ENCODE peak calls at places on chromosomes 5 and 9, in four cellular contexts. One of them, this sample, is unnamed.

GRCh38 chr5:134582941-134583340 is 49.7 kb downstream of the SAR1B start:
- DNase-seq in HFF-Myc: no peak
- DNase-seq in mammary epithelial cell: no peak
- DNase-seq in lower lobe of right lung: no peak
- DNase-seq in this sample: peak; percentile 47

GRCh38 chr5:142015781-142016533 is 3.1 kb upstream of the GNPDA1 start:
- DNase-seq in mammary epithelial cell: peak; percentile 66
- DNase-seq in HFF-Myc: no peak
- DNase-seq in lower lobe of right lung: no peak
- DNase-seq in this sample: no peak

GRCh38 chr9:7286101-7286500 is 513.5 kb downstream of the DMAC1 start:
- DNase-seq in lower lobe of right lung: no peak
- DNase-seq in HFF-Myc: no peak
- DNase-seq in mammary epithelial cell: no peak
- DNase-seq in this sample: no peak

GRCh38 chr5:128085413-128085812 is 1.8 kb downstream of the SLC12A2 start:
- DNase-seq in HFF-Myc: no peak
- DNase-seq in mammary epithelial cell: no peak
- DNase-seq in lower lobe of right lung: no peak
- DNase-seq in this sample: no peak

GRCh38 chr5:45113726-45114125 is 305.0 kb downstream of the MRPS30 start:
- DNase-seq in HFF-Myc: no peak
- DNase-seq in mammary epithelial cell: no peak
- DNase-seq in lower lobe of right lung: no peak
- DNase-seq in this sample: no peak

GRCh38 chr5:14946813-14947640 is 75.4 kb upstream of the ANKH start:
- DNase-seq in lower lobe of right lung: no peak
- DNase-seq in HFF-Myc: no peak
- DNase-seq in mammary epithelial cell: peak; percentile 40
- DNase-seq in this sample: no peak

GRCh38 chr9:26129216-26129615 is 451.0 kb upstream of the TUSC1 start:
- DNase-seq in mammary epithelial cell: no peak
- DNase-seq in lower lobe of right lung: no peak
- DNase-seq in HFF-Myc: no peak
- DNase-seq in this sample: no peak

GRCh38 chr9:87655731-87656130 is 70.2 kb upstream of the CTSL start:
- DNase-seq in HFF-Myc: no peak
- DNase-seq in lower lobe of right lung: no peak
- DNase-seq in mammary epithelial cell: no peak
- DNase-seq in this sample: no peak

GRCh38 chr9:116355153-116355827 is 201.7 kb downstream of the PAPPA start:
- DNase-seq in mammary epithelial cell: peak; percentile 11
- DNase-seq in lower lobe of right lung: no peak
- DNase-seq in HFF-Myc: no peak
- DNase-seq in this sample: no peak

GRCh38 chr5:43073597-43074546 is 33.8 kb upstream of the ANXA2R start:
- DNase-seq in HFF-Myc: no peak
- DNase-seq in lower lobe of right lung: no peak
- DNase-seq in mammary epithelial cell: peak; percentile 21
- DNase-seq in this sample: no peak

GRCh38 chr9:120532475-120532874 is 47.5 kb downstream of the CDK5RAP2 start:
- DNase-seq in lower lobe of right lung: peak; percentile 60
- DNase-seq in mammary epithelial cell: peak; percentile 89
- DNase-seq in HFF-Myc: peak; percentile 14
- DNase-seq in this sample: no peak

GRCh38 chr5:166726406-166726805 is 1565.0 kb upstream of the WWC1 start:
- DNase-seq in mammary epithelial cell: no peak
- DNase-seq in HFF-Myc: no peak
- DNase-seq in lower lobe of right lung: no peak
- DNase-seq in this sample: no peak

GRCh38 chr5:72161951-72162350 is 54.7 kb downstream of the MAP1B start:
- DNase-seq in HFF-Myc: no peak
- DNase-seq in mammary epithelial cell: no peak
- DNase-seq in lower lobe of right lung: no peak
- DNase-seq in this sample: no peak

GRCh38 chr5:115509547-115509946 is 35.0 kb downstream of the FEM1C start:
- DNase-seq in HFF-Myc: no peak
- DNase-seq in mammary epithelial cell: no peak
- DNase-seq in lower lobe of right lung: no peak
- DNase-seq in this sample: no peak

GRCh38 chr9:7097040-7097715 is 339.4 kb downstream of the KDM4C start:
- DNase-seq in mammary epithelial cell: peak; percentile 8
- DNase-seq in HFF-Myc: no peak
- DNase-seq in lower lobe of right lung: no peak
- DNase-seq in this sample: no peak

GRCh38 chr9:113425072-113425471 is 14.5 kb downstream of the C9orf43 start:
- DNase-seq in lower lobe of right lung: no peak
- DNase-seq in HFF-Myc: no peak
- DNase-seq in mammary epithelial cell: no peak
- DNase-seq in this sample: no peak

GRCh38 chr9:124191691-124192208 is 66.0 kb upstream of the NEK6 start:
- DNase-seq in HFF-Myc: no peak
- DNase-seq in lower lobe of right lung: no peak
- DNase-seq in mammary epithelial cell: no peak
- DNase-seq in this sample: no peak

GRCh38 chr5:66306105-66306843 is 162.2 kb downstream of the SREK1 start:
- DNase-seq in mammary epithelial cell: peak; percentile 58
- DNase-seq in HFF-Myc: peak; percentile 33
- DNase-seq in lower lobe of right lung: no peak
- DNase-seq in this sample: no peak

GRCh38 chr5:157463621-157464407 is 3.8 kb downstream of the NIPAL4 start:
- DNase-seq in HFF-Myc: peak; percentile 11
- DNase-seq in lower lobe of right lung: no peak
- DNase-seq in mammary epithelial cell: peak; percentile 67
- DNase-seq in this sample: no peak

GRCh38 chr9:81083821-81084512 is 605.4 kb downstream of the TLE1 start:
- DNase-seq in HFF-Myc: no peak
- DNase-seq in lower lobe of right lung: no peak
- DNase-seq in mammary epithelial cell: peak; percentile 52
- DNase-seq in this sample: no peak

GRCh38 chr9:104177676-104178075 is 83.6 kb downstream of the SMC2 start:
- DNase-seq in HFF-Myc: no peak
- DNase-seq in mammary epithelial cell: no peak
- DNase-seq in lower lobe of right lung: no peak
- DNase-seq in this sample: no peak

GRCh38 chr5:154625031-154625430 is 130.1 kb upstream of the LARP1 start:
- DNase-seq in lower lobe of right lung: no peak
- DNase-seq in mammary epithelial cell: no peak
- DNase-seq in HFF-Myc: no peak
- DNase-seq in this sample: no peak

GRCh38 chr5:14706615-14707021 is 42.1 kb downstream of the OTULIN start:
- DNase-seq in lower lobe of right lung: no peak
- DNase-seq in mammary epithelial cell: peak; percentile 44
- DNase-seq in HFF-Myc: peak; percentile 36
- DNase-seq in this sample: no peak

GRCh38 chr5:203246-203645 is 12.0 kb downstream of the LRRC14B start:
- DNase-seq in HFF-Myc: no peak
- DNase-seq in lower lobe of right lung: no peak
- DNase-seq in mammary epithelial cell: no peak
- DNase-seq in this sample: no peak

GRCh38 chr9:122263699-122264349 is 816 bp downstream of the RBM18 start:
- DNase-seq in mammary epithelial cell: peak; percentile 6
- DNase-seq in HFF-Myc: no peak
- DNase-seq in lower lobe of right lung: no peak
- DNase-seq in this sample: no peak

GRCh38 chr9:36839131-36839885 is 194.8 kb downstream of the PAX5 start:
- DNase-seq in mammary epithelial cell: no peak
- DNase-seq in HFF-Myc: no peak
- DNase-seq in lower lobe of right lung: no peak
- DNase-seq in this sample: no peak

GRCh38 chr5:113204525-113205161 is 228.0 kb downstream of the DCP2 start:
- DNase-seq in lower lobe of right lung: no peak
- DNase-seq in mammary epithelial cell: peak; percentile 81
- DNase-seq in HFF-Myc: no peak
- DNase-seq in this sample: no peak

GRCh38 chr9:95494022-95494415 is 22.8 kb downstream of the PTCH1 start:
- DNase-seq in HFF-Myc: no peak
- DNase-seq in mammary epithelial cell: no peak
- DNase-seq in lower lobe of right lung: no peak
- DNase-seq in this sample: no peak

GRCh38 chr5:180364306-180364856 is 11.2 kb upstream of the GFPT2 start:
- DNase-seq in lower lobe of right lung: no peak
- DNase-seq in mammary epithelial cell: no peak
- DNase-seq in HFF-Myc: no peak
- DNase-seq in this sample: no peak

GRCh38 chr9:133842174-133842573 is 104.0 kb upstream of the SARDH start:
- DNase-seq in HFF-Myc: no peak
- DNase-seq in lower lobe of right lung: no peak
- DNase-seq in mammary epithelial cell: no peak
- DNase-seq in this sample: no peak

GRCh38 chr9:20040991-20041606 is 252.3 kb upstream of the SLC24A2 start:
- DNase-seq in lower lobe of right lung: no peak
- DNase-seq in mammary epithelial cell: no peak
- DNase-seq in HFF-Myc: no peak
- DNase-seq in this sample: no peak

GRCh38 chr5:112554089-112554977 is 135.3 kb upstream of the EPB41L4A start:
- DNase-seq in mammary epithelial cell: no peak
- DNase-seq in HFF-Myc: no peak
- DNase-seq in lower lobe of right lung: no peak
- DNase-seq in this sample: no peak

GRCh38 chr5:53792338-53792737 is 231.9 kb downstream of the NDUFS4 start:
- DNase-seq in lower lobe of right lung: no peak
- DNase-seq in mammary epithelial cell: no peak
- DNase-seq in HFF-Myc: no peak
- DNase-seq in this sample: no peak

GRCh38 chr5:139686919-139687421 is 38.8 kb downstream of the CXXC5 start:
- DNase-seq in lower lobe of right lung: no peak
- DNase-seq in HFF-Myc: no peak
- DNase-seq in mammary epithelial cell: no peak
- DNase-seq in this sample: no peak

GRCh38 chr5:16862777-16863176 is 73.3 kb downstream of the MYO10 start:
- DNase-seq in lower lobe of right lung: no peak
- DNase-seq in HFF-Myc: no peak
- DNase-seq in mammary epithelial cell: no peak
- DNase-seq in this sample: no peak

GRCh38 chr5:138469540-138470321 is 4.5 kb downstream of the EGR1 start:
- DNase-seq in mammary epithelial cell: peak; percentile 53
- DNase-seq in HFF-Myc: no peak
- DNase-seq in lower lobe of right lung: peak; percentile 46
- DNase-seq in this sample: peak; percentile 56

GRCh38 chr5:100787648-100788047 is 115.4 kb downstream of the ST8SIA4 start:
- DNase-seq in HFF-Myc: no peak
- DNase-seq in lower lobe of right lung: no peak
- DNase-seq in mammary epithelial cell: no peak
- DNase-seq in this sample: no peak

GRCh38 chr5:134887593-134888159 is 13.5 kb downstream of the TXNDC15 start:
- DNase-seq in mammary epithelial cell: no peak
- DNase-seq in lower lobe of right lung: no peak
- DNase-seq in HFF-Myc: no peak
- DNase-seq in this sample: no peak

GRCh38 chr9:130824616-130825015 is 10.4 kb upstream of the ABL1 start:
- DNase-seq in HFF-Myc: no peak
- DNase-seq in mammary epithelial cell: no peak
- DNase-seq in lower lobe of right lung: no peak
- DNase-seq in this sample: no peak

GRCh38 chr5:120546922-120547321 is 82.8 kb downstream of the PRR16 start:
- DNase-seq in lower lobe of right lung: no peak
- DNase-seq in HFF-Myc: no peak
- DNase-seq in mammary epithelial cell: no peak
- DNase-seq in this sample: no peak

DNA sequence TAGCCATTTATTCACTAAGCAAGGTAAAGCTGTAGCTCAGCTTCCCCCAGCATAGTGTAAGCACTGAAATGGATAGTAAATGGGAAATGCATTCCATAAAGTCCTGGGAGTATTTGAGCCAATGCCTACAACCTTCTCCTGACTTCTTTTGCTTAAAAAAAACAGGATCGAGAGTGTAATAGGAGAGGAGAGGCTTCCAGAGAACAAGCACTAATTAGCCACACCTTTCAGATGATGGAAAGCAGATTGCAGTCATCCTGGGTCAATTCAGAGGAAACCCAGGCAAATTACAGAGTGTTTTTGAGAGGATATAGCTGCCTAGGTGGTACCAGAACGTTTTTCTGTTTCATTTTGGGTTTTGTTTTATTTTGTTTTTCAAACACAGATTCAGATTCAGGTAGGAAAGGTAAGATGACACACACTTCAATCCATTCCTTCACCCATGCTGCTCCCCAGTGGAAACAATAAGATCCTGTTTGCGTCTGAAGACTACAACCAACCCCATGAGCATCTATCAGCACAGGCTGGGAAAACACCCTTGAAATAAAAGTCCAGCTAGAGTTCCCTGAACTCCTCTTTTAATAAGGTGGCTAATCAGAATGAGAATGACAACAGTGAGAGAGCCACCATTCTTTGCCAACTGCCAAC is 95.6 kb downstream of the RFK start:
- DNase-seq in lower lobe of right lung: no peak
- DNase-seq in HFF-Myc: no peak
- DNase-seq in mammary epithelial cell: peak; percentile 40
- DNase-seq in this sample: no peak
- TF ChIP-seq CTCF in lower lobe of right lung: no peak
- TF ChIP-seq CTCF in HFF-Myc: no peak
- TF ChIP-seq CTCF in mammary epithelial cell: no peak
- TF ChIP-seq CTCF in this sample: peak; percentile 55

GRCh38 chr9:14498824-14499223 is 184.9 kb upstream of the NFIB start:
- DNase-seq in mammary epithelial cell: no peak
- DNase-seq in lower lobe of right lung: no peak
- DNase-seq in HFF-Myc: no peak
- DNase-seq in this sample: no peak
- TF ChIP-seq CTCF in mammary epithelial cell: no peak
- TF ChIP-seq CTCF in lower lobe of right lung: no peak
- TF ChIP-seq CTCF in HFF-Myc: no peak
- TF ChIP-seq CTCF in this sample: no peak

GRCh38 chr5:34684281-34684979 is 28.3 kb downstream of the RAI14 start:
- DNase-seq in HFF-Myc: no peak
- DNase-seq in lower lobe of right lung: no peak
- DNase-seq in mammary epithelial cell: peak; percentile 46
- DNase-seq in this sample: no peak
- TF ChIP-seq CTCF in HFF-Myc: no peak
- TF ChIP-seq CTCF in lower lobe of right lung: no peak
- TF ChIP-seq CTCF in mammary epithelial cell: peak; percentile 13
- TF ChIP-seq CTCF in this sample: no peak

GRCh38 chr5:148791334-148791667 is 35.1 kb upstream of the ADRB2 start:
- DNase-seq in mammary epithelial cell: peak; percentile 96
- DNase-seq in HFF-Myc: no peak
- DNase-seq in lower lobe of right lung: no peak
- DNase-seq in this sample: no peak
- TF ChIP-seq CTCF in mammary epithelial cell: no peak
- TF ChIP-seq CTCF in HFF-Myc: no peak
- TF ChIP-seq CTCF in lower lobe of right lung: no peak
- TF ChIP-seq CTCF in this sample: no peak

GRCh38 chr9:84317563-84317962 is 23.0 kb downstream of the SLC28A3 start:
- DNase-seq in lower lobe of right lung: no peak
- DNase-seq in mammary epithelial cell: no peak
- DNase-seq in HFF-Myc: no peak
- DNase-seq in this sample: no peak
- TF ChIP-seq CTCF in lower lobe of right lung: no peak
- TF ChIP-seq CTCF in mammary epithelial cell: peak; percentile 26
- TF ChIP-seq CTCF in HFF-Myc: no peak
- TF ChIP-seq CTCF in this sample: peak; percentile 28

GRCh38 chr9:135726138-135726853 is 24.3 kb downstream of the KCNT1 start:
- DNase-seq in HFF-Myc: no peak
- DNase-seq in mammary epithelial cell: no peak
- DNase-seq in lower lobe of right lung: no peak
- DNase-seq in this sample: no peak
- TF ChIP-seq CTCF in HFF-Myc: peak; percentile 18
- TF ChIP-seq CTCF in mammary epithelial cell: no peak
- TF ChIP-seq CTCF in lower lobe of right lung: no peak
- TF ChIP-seq CTCF in this sample: no peak

GRCh38 chr9:19036611-19037010 is 3.6 kb upstream of the SAXO1 start:
- DNase-seq in mammary epithelial cell: no peak
- DNase-seq in HFF-Myc: no peak
- DNase-seq in lower lobe of right lung: no peak
- DNase-seq in this sample: no peak
- TF ChIP-seq CTCF in mammary epithelial cell: no peak
- TF ChIP-seq CTCF in HFF-Myc: no peak
- TF ChIP-seq CTCF in lower lobe of right lung: no peak
- TF ChIP-seq CTCF in this sample: peak; percentile 10

This sample was measured in chondrocyte.